ENCODE peak calls at places on chromosomes 2 and 18, in eight cellular contexts. N is tibial artery, O is GM13977, Q is H1, B is Caco-2, L is fibroblast of villous mesenchyme, W is cardiac muscle cell, U is B cell. H is an unnamed sample.

GRCh38 chr2:230230087-230230486 is 4.6 kb downstream of the SP140 start:
- DNase-seq in B (no peak), O (no peak), W (peak; percentile 64), U (no peak), N (no peak), L (peak; percentile 79), Q (peak; percentile 23), H (no peak)

GRCh38 chr18:55102958-55103456 is 143.7 kb upstream of the CCDC68 start:
- DNase-seq in L (no peak), O (no peak), U (no peak), Q (no peak), W (no peak), N (no peak), B (no peak), H (no peak)

GRCh38 chr18:934518-935123 is 29.9 kb downstream of the ADCYAP1 start:
- DNase-seq in B (no peak), Q (no peak), N (no peak), U (no peak), W (no peak), L (no peak), O (no peak), H (no peak)

GRCh38 chr2:61763605-61764034 is 90.2 kb downstream of the FAM161A start:
- DNase-seq in L (peak; percentile 94), Q (peak; percentile 19), U (peak; percentile 29), O (peak; percentile 17), N (peak; percentile 88), W (peak; percentile 93), B (peak; percentile 88), H (no peak)

GRCh38 chr2:204511021-204511420 is 34.3 kb upstream of the PARD3B start:
- DNase-seq in U (no peak), B (no peak), W (no peak), N (no peak), O (no peak), Q (no peak), L (no peak), H (no peak)

GRCh38 chr2:148303166-148303565 is 282.3 kb downstream of the MBD5 start:
- DNase-seq in W (no peak), Q (peak; percentile 9), L (no peak), B (no peak), U (no peak), N (no peak), O (no peak), H (no peak)

GRCh38 chr2:240433973-240434727 is 1.3 kb upstream of the GPC1 start:
- DNase-seq in W (peak; percentile 96), U (no peak), Q (no peak), L (peak; percentile 91), N (peak; percentile 87), B (no peak), O (no peak), H (no peak)

GRCh38 chr2:212974692-212975091 is 176.7 kb downstream of the IKZF2 start:
- DNase-seq in N (no peak), W (peak; percentile 77), U (no peak), O (no peak), L (peak; percentile 69), B (no peak), Q (no peak), H (no peak)

GRCh38 chr2:176589956-176590509 is 320.8 kb downstream of the MTX2 start:
- DNase-seq in W (peak; percentile 79), L (no peak), B (no peak), N (no peak), U (no peak), O (no peak), Q (no peak), H (no peak)

GRCh38 chr2:191857406-191857805 is 10.5 kb upstream of the CAVIN2 start:
- DNase-seq in L (peak; percentile 60), N (no peak), W (no peak), O (no peak), B (no peak), Q (no peak), U (no peak), H (no peak)

GRCh38 chr18:3037423-3037915 is 24.5 kb upstream of the LPIN2 start:
- DNase-seq in U (no peak), L (peak; percentile 90), B (peak; percentile 51), W (peak; percentile 79), O (peak; percentile 63), N (no peak), Q (no peak), H (no peak)

GRCh38 chr2:60958800-60959199 is 58.7 kb upstream of the PEX13 start:
- DNase-seq in U (no peak), W (peak; percentile 34), B (no peak), Q (no peak), O (no peak), L (peak; percentile 73), N (no peak), H (no peak)

GRCh38 chr18:50038448-50038847 is 156.5 kb downstream of the MYO5B start:
- DNase-seq in Q (no peak), B (no peak), U (no peak), L (no peak), W (peak; percentile 50), N (no peak), O (no peak), H (no peak)

GRCh38 chr2:236536727-236537398 is 32.8 kb upstream of the ACKR3 start:
- DNase-seq in W (no peak), Q (no peak), N (no peak), O (no peak), L (no peak), B (no peak), U (peak; percentile 34), H (no peak)

GRCh38 chr18:5413447-5413846 is 117.9 kb upstream of the ZBTB14 start:
- DNase-seq in W (no peak), O (no peak), Q (no peak), N (no peak), B (no peak), L (no peak), U (no peak), H (no peak)

GRCh38 chr2:232473467-232473890 is 14.2 kb downstream of the ECEL1 start:
- DNase-seq in L (peak; percentile 6), Q (no peak), U (no peak), O (no peak), W (peak; percentile 35), N (no peak), B (no peak), H (no peak)

GRCh38 chr18:30888344-30888743 is 154.2 kb downstream of the DSC3 start:
- DNase-seq in B (no peak), N (no peak), U (no peak), O (no peak), Q (no peak), L (no peak), W (no peak), H (no peak)

GRCh38 chr18:30889582-30890301 is 152.8 kb downstream of the DSC3 start:
- DNase-seq in O (peak; percentile 11), N (no peak), U (no peak), W (peak; percentile 10), L (no peak), Q (no peak), B (no peak), H (no peak)

GRCh38 chr18:30886998-30887397 is 155.5 kb downstream of the DSC3 start:
- DNase-seq in N (no peak), B (no peak), O (no peak), W (no peak), U (no peak), L (no peak), Q (no peak), H (no peak)
- TF ChIP-seq CTCF in N (no peak), B (no peak), O (no peak), W (no peak), U (no peak), L (no peak), Q (no peak), H (no peak)

GRCh38 chr2:53767405-53768232 is at the start of gene CHAC2:
- DNase-seq in B (peak; percentile 81), Q (no peak), U (peak; percentile 85), L (peak; percentile 77), O (peak; percentile 86), W (peak; percentile 83), N (peak; percentile 85), H (peak; percentile 51)
- TF ChIP-seq CTCF in B (peak; percentile 49), Q (no peak), U (no peak), L (peak; percentile 39), O (no peak), W (peak; percentile 39), N (peak; percentile 57), H (no peak)

DNA sequence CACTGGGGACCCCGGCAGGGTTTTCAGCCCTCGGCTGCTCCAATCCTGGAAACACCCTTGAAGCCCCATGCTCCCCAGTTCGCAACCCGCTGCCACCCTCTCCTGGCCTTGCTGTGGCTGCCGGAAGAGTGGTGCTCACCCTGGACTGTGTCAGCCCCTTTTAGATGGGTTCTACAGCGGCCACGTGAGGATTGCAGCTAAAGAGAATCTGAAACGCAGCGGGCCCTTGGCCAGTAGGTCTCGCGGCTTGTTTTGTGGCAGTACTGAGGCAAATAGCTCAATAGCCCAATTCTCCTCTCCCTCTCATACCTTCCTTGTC is 80.0 kb downstream of the EPAS1 start:
- DNase-seq in B (no peak), W (no peak), Q (no peak), O (no peak), U (no peak), N (no peak), L (peak; percentile 48), H (no peak)
- TF ChIP-seq CTCF in B (no peak), W (no peak), Q (peak; percentile 7), O (no peak), U (no peak), N (peak; percentile 30), L (no peak), H (peak; percentile 42)

GRCh38 chr2:96103388-96103705 is 13.0 kb downstream of the ADRA2B start:
- DNase-seq in O (no peak), Q (no peak), N (peak; percentile 33), L (no peak), W (no peak), U (peak; percentile 7), B (peak; percentile 27), H (peak; percentile 8)
- TF ChIP-seq CTCF in O (no peak), Q (no peak), N (no peak), L (no peak), W (no peak), U (no peak), B (no peak), H (no peak)

GRCh38 chr18:13811993-13812392 is 12.0 kb upstream of the MC5R start:
- DNase-seq in B (no peak), W (no peak), Q (no peak), U (no peak), N (no peak), L (no peak), O (peak; percentile 42), H (no peak)
- TF ChIP-seq CTCF in B (no peak), W (no peak), Q (no peak), U (no peak), N (no peak), L (no peak), O (peak; percentile 30), H (peak; percentile 1)

GRCh38 chr18:61896118-61896517 is 3.3 kb upstream of the RNF152 start:
- DNase-seq in W (no peak), Q (no peak), U (no peak), L (no peak), N (no peak), O (no peak), B (no peak), H (no peak)
- TF ChIP-seq CTCF in W (no peak), Q (no peak), U (no peak), L (no peak), N (no peak), O (no peak), B (no peak), H (no peak)

DNA sequence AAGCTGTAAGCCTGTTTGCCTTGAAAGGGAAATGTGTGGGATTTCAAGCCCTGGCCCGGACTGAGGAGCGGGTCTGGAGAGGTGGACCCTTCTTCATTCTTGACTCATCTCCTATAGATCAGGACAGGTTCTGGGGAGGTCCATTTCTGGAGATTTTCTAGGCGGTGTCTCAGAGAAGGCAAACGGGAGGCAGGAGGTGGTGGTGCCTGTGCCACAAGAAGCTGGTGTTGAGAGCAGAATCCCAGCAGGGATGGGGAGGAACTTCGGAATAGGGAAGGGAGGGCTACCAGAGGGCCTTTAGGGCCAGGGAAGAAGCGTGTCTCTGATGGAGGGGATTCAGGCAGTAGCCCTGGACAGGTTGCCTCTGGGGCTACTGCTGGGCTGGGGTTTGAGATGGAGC is 93.0 kb downstream of the CTIF start:
- DNase-seq in U (no peak), O (no peak), B (no peak), N (peak; percentile 20), Q (no peak), W (no peak), L (no peak), H (no peak)
- TF ChIP-seq CTCF in U (no peak), O (no peak), B (no peak), N (no peak), Q (no peak), W (no peak), L (no peak), H (no peak)

H was measured in D721Med.